ENCODE peak calls at places on chromosomes 11 and 22, in eight cellular contexts. L is esophagus muscularis mucosa, A is H1, U is HepG2, R is stomach, F is suprapubic skin, M is K562, Z is upper lobe of left lung. K is an unnamed sample. For H3K4me1, the result is how much of the 10 kb centered on the place peaks cover.

GRCh38 chr22:33504941-33505647 is 415.2 kb downstream of the LARGE1 start:
- DNase-seq in R (no peak), M (no peak), Z (no peak), A (no peak), U (no peak), L (no peak), F (no peak), K (no peak)

GRCh38 chr11:108933630-108934029 is 268.8 kb downstream of the DDX10 start:
- DNase-seq in F (no peak), R (no peak), A (no peak), M (peak), Z (no peak), L (no peak), U (no peak), K (no peak)

GRCh38 chr11:96306933-96307747 is 35.9 kb downstream of the MAML2 start:
- DNase-seq in L (peak), A (no peak), Z (no peak), R (peak), F (peak), U (peak), M (peak), K (peak)

GRCh38 chr11:94305146-94305545 is 766 bp downstream of the IZUMO1R start:
- DNase-seq in Z (no peak), M (no peak), L (peak), A (no peak), F (no peak), R (no peak), U (no peak), K (no peak)

GRCh38 chr22:41713004-41713403 is 13.7 kb downstream of the MEI1 start:
- DNase-seq in A (no peak), L (no peak), M (no peak), Z (no peak), F (no peak), U (peak), R (no peak), K (no peak)

GRCh38 chr11:96337541-96338530 is 5.2 kb downstream of the MAML2 start:
- DNase-seq in U (no peak), L (no peak), M (peak), F (no peak), R (no peak), Z (no peak), A (no peak), K (no peak)

GRCh38 chr11:102553835-102554282 is 23.3 kb upstream of the MMP7 start:
- DNase-seq in F (no peak), L (no peak), Z (no peak), R (no peak), U (peak), M (no peak), A (no peak), K (no peak)

GRCh38 chr22:44394246-44395115 is 81.7 kb upstream of the SHISAL1 start:
- DNase-seq in U (no peak), A (peak), L (no peak), R (no peak), Z (no peak), M (no peak), F (peak), K (peak)

GRCh38 chr11:82927264-82927880 is 25.8 kb downstream of the DDIAS start:
- DNase-seq in Z (no peak), A (no peak), U (peak), L (no peak), M (peak), R (no peak), F (no peak), K (no peak)

GRCh38 chr11:62601114-62601363 is 626 bp downstream of the MTA2 start:
- DNase-seq in F (no peak), R (peak), U (no peak), Z (no peak), L (no peak), A (no peak), M (peak), K (peak)

GRCh38 chr11:47372422-47372821 is 5.9 kb downstream of the SPI1 start:
- DNase-seq in M (no peak), A (no peak), F (no peak), R (no peak), U (no peak), Z (no peak), L (no peak), K (no peak)

GRCh38 chr11:118521892-118522311 is 5.4 kb upstream of the TTC36 start:
- DNase-seq in Z (no peak), A (no peak), U (no peak), L (no peak), F (no peak), M (no peak), R (no peak), K (no peak)

GRCh38 chr11:117180020-117180419 is 1.5 kb downstream of the SIDT2 start:
- DNase-seq in R (peak), A (no peak), M (no peak), F (peak), L (no peak), Z (no peak), U (no peak), K (peak)

DNA sequence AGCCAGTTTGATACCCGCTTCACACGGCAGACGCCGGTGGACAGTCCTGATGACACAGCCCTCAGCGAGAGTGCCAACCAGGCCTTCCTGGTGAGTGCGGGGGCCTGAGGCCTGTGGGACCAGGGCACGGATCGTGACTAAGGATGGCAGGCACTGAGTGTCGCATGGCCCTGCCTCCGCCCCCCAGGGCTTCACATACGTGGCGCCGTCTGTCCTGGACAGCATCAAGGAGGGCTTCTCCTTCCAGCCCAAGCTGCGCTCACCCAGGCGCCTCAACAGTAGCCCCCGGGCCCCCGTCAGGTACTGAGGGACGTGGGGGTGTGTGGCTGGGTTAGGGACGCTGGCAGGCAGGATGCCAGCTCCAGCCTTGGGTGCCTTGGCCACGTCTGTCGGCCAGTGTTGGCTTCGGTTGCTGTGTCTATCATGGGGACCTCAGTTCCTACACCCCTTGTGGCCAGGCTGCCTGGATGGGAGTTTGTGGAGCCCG is 3.0 kb downstream of the PTPRCAP start:
- DNase-seq in L (no peak), M (no peak), U (no peak), A (no peak), F (no peak), Z (peak), R (no peak), K (no peak)
- TF ChIP-seq POLR2AphosphoS5 in L (no peak), M (no peak), U (no peak), A (no peak), F (no peak), Z (no peak), R (peak), K (no peak)

GRCh38 chr11:1761857-1762536 is 1.7 kb downstream of the CTSD start:
- DNase-seq in M (no peak), U (no peak), F (no peak), L (no peak), A (no peak), Z (peak), R (no peak), K (no peak)
- TF ChIP-seq EP300 in M (no peak), U (no peak), F (no peak), L (no peak), A (no peak), Z (no peak), R (no peak), K (no peak)

DNA sequence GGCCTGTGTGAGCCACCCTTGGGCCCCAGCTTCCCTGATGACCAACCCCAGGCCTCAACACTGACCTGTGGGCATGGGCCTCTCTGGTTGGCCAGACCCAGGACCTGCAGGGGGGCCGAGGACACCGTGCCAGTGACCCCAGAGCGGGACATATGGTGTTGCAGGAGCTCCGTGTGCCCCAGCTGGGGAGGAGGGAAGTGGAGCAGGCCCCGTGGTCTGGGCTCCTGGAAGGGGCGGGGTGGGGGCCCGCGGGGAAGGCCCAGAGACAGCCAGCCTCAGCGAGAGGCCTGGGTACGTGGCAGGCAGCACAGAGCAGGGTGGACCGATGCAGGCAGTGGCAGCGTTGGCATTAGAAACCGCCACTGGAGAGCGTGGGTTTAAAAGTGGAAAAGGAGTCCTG is 22.2 kb downstream of the MUC6 start:
- DNase-seq in Z (peak), F (no peak), U (no peak), L (no peak), R (no peak), M (no peak), A (no peak), K (no peak)
- H3K4me1 ChIP-seq in Z (under half), F (under half), U (under half), L (under half), R (under half), M (under half), A (under half), K (under half)

GRCh38 chr11:12725863-12726666 is 51.8 kb downstream of the TEAD1 start:
- DNase-seq in L (peak), U (no peak), A (peak), R (no peak), M (peak), F (no peak), Z (no peak), K (no peak)

GRCh38 chr11:12725047-12725862 is 51.0 kb downstream of the TEAD1 start:
- DNase-seq in Z (no peak), U (no peak), F (no peak), A (peak), L (no peak), M (no peak), R (no peak), K (no peak)

GRCh38 chr11:12723410-12724297 is 49.4 kb downstream of the TEAD1 start:
- DNase-seq in F (no peak), M (no peak), R (peak), Z (no peak), U (peak), L (no peak), A (no peak), K (no peak)

GRCh38 chr11:12721816-12722604 is 47.8 kb downstream of the TEAD1 start:
- DNase-seq in Z (no peak), M (no peak), L (no peak), A (no peak), F (no peak), R (no peak), U (no peak), K (no peak)

DNA sequence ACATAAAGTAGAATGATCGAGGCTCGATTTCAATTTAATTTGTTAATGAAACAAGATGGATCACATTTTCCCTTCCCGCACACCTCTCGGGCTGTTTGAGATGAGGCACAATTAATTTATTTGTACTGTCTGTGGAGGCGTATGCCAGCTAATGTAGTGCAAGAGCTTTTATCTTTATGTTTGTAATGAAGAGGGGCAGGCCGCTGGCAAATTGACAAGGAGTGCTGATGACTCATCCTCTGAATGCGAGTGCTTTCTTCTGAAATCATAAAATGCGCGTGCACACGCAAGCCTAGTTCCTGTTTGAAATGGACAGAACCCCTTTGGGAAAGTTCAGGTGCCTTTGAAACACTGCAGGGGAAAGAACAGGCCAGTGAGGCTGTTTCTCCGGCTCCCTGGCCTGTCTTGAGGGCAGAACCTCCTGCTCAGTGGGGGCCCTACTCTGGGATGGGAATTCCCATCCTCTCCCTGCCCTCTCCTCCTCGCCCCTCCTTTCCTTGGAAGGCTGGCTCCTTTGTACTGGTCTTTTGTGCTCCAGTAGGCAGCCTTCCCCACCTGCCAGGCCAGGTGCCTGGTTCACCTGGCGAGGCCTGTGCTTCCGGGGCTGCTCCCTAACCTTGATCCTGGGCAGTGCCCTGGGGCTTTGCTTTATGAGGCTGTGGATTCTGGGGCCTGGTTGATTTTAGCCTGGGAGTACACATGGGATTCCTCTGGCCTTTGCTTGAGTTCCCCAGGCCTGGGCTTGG is 50.3 kb downstream of the TEAD1 start:
- DNase-seq in L (no peak), F (peak), M (peak), R (peak), U (peak), Z (peak), A (peak), K (peak)
- TF ChIP-seq POLR2AphosphoS5 in L (peak), F (no peak), M (no peak), R (peak), U (no peak), Z (no peak), A (peak), K (peak)

K was measured in sigmoid colon.